ENCODE peak calls at places on chromosomes 7 and 10, in seven cellular contexts. X, D, N, C, B, V and Q are unnamed samples.

GRCh38 chr10:4847580-4848020 is 21.6 kb downstream of the AKR1E2 start:
- DNase-seq in B (no peak), V (peak), N (peak), X (no peak), D (no peak), C (peak), Q (peak)

GRCh38 chr7:135441791-135442190 is 68.1 kb downstream of the CNOT4 start:
- DNase-seq in N (peak), V (peak), D (no peak), X (no peak), B (no peak), C (no peak), Q (no peak)

GRCh38 chr7:8044761-8045430 is 76.3 kb downstream of the GLCCI1 start:
- DNase-seq in V (no peak), N (no peak), C (no peak), D (no peak), X (no peak), B (no peak), Q (no peak)

GRCh38 chr10:61271127-61271780 is 181.9 kb downstream of the TMEM26 start:
- DNase-seq in B (no peak), D (no peak), V (peak), N (peak), X (no peak), C (peak), Q (peak)

GRCh38 chr7:127253289-127254162 is 785 bp upstream of the GRM8 start:
- DNase-seq in D (peak), V (peak), C (peak), X (peak), N (peak), B (peak), Q (peak)

GRCh38 chr7:121505540-121506182 is 109.6 kb upstream of the FAM3C start:
- DNase-seq in N (no peak), D (no peak), V (no peak), B (peak), C (no peak), X (no peak), Q (no peak)

GRCh38 chr7:108492742-108493141 is 33.2 kb downstream of the PNPLA8 start:
- DNase-seq in D (no peak), C (no peak), N (no peak), B (no peak), V (no peak), X (no peak), Q (peak)

GRCh38 chr7:39291644-39292411 is 274.4 kb upstream of the YAE1 start:
- DNase-seq in N (no peak), V (no peak), B (no peak), C (no peak), X (no peak), D (no peak), Q (no peak)

GRCh38 chr10:110416776-110417732 is 80.7 kb upstream of the DUSP5 start:
- DNase-seq in V (no peak), N (no peak), C (no peak), D (no peak), X (no peak), B (no peak), Q (no peak)

GRCh38 chr7:98165827-98166667 is 45.2 kb upstream of the BHLHA15 start:
- DNase-seq in B (peak), C (peak), V (peak), X (peak), D (peak), N (peak), Q (peak)

GRCh38 chr10:133324198-133324792 is 12.4 kb downstream of the CALY start:
- DNase-seq in V (peak), X (no peak), B (peak), C (peak), N (peak), D (no peak), Q (peak)

GRCh38 chr10:12389154-12389734 is 39.9 kb downstream of the CAMK1D start:
- DNase-seq in D (no peak), X (no peak), N (no peak), B (no peak), V (no peak), C (no peak), Q (no peak)

GRCh38 chr7:30703756-30704155 is 21.5 kb upstream of the CRHR2 start:
- DNase-seq in X (no peak), V (no peak), N (no peak), C (no peak), D (no peak), B (no peak), Q (no peak)

GRCh38 chr7:157389951-157390730 is 53.3 kb downstream of the DNAJB6 start:
- DNase-seq in C (peak), V (peak), N (no peak), B (no peak), X (no peak), D (no peak), Q (no peak)

GRCh38 chr7:23098460-23098859 is 7.1 kb upstream of the KLHL7 start:
- DNase-seq in C (no peak), X (no peak), D (no peak), B (no peak), V (no peak), N (no peak), Q (no peak)

GRCh38 chr10:99999319-100000108 is 10.2 kb downstream of the DNMBP start:
- DNase-seq in N (no peak), B (no peak), V (no peak), C (no peak), D (no peak), X (no peak), Q (no peak)

GRCh38 chr7:70694357-70694908 is 437.5 kb upstream of the GALNT17 start:
- DNase-seq in X (peak), V (peak), B (no peak), N (peak), D (no peak), C (peak), Q (peak)

DNA sequence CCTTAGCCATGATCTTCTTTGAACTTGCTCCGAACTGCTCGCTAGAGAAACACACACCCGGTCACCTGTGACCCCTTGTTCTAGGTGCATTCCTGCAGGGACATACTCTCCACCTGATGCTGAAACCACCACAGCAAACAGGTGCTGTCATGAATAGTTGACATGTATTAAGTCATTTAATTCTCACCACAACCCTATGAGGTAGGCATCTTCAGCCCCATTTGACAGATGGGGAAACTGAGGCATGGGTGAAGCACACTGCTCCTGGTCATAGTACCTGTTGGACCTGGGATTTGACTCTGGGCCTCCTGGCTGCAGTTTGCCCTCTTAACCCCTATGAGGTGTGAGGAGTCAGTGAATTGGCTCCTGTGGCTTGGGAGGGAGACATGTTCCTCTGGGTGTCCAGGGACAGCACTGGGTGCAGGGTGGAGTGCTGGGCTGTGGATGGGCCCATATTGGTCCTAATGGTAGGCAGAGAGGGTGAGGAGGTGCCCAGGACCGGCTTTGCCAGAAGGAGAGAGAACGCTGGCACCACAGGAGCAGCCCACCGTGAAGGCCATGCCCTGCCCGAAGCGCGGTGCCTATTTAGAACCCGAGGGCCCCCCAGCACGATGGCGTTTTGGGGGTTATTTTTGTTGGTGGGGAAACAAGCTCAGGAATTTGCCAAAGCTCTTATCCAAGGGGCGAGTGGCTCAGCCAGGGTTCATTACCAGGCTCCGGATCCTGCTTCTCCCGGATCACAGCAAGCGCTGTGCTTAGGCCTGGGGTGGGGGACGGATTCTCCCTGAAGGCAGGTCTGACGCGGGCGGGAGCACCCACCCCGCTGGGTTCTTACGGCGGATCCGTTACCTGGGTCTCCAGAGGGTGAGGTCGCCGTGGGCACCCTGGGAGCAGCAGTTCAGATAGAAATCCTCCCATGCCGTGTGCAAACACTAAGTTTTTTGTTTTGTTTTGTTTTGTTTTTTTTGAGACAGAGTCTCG is 52.3 kb downstream of the GLRX3 start:
- DNase-seq in N (no peak), X (no peak), B (no peak), C (no peak), D (no peak), V (no peak), Q (peak)
- H3K18ac ChIP-seq in N (no peak), X (no peak), B (no peak), C (no peak), D (no peak), V (no peak), Q (no peak)

GRCh38 chr10:68330852-68331454 is 911 bp upstream of the HNRNPH3 start:
- DNase-seq in D (no peak), C (no peak), V (no peak), B (peak), N (peak), X (no peak), Q (peak)

GRCh38 chr10:68331455-68332258 is at the start of gene HNRNPH3:
- DNase-seq in B (peak), C (peak), D (peak), N (peak), X (peak), V (peak), Q (peak)

GRCh38 chr10:68327889-68328786 is 3.7 kb upstream of the HNRNPH3 start:
- DNase-seq in N (peak), C (peak), X (no peak), D (no peak), B (no peak), V (peak), Q (peak)

GRCh38 chr10:68332259-68333057 is at the start of gene PBLD:
- DNase-seq in D (peak), C (peak), V (peak), N (peak), X (peak), B (peak), Q (peak)

DNA sequence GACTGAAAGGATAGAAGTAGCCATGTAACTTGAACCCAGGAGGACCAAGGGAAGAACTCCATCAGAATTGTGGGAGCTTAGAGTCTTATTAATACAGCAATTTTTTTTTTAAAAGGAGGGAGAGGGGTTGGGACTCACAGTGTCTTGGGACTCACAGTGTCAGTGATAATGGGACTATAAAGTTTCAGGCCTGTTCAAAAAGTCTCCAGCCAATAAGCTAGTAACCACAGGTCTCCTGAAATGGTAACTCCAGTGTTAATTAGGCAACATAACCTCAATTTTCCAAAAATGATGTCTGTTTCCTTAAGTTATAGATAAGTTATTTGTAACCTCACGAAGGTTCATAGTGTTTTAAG is 2.4 kb upstream of the HNRNPH3 start:
- DNase-seq in N (no peak), X (no peak), D (no peak), B (no peak), C (no peak), V (no peak), Q (no peak)
- H3K18ac ChIP-seq in N (peak), X (no peak), D (no peak), B (no peak), C (no peak), V (no peak), Q (no peak)

DNA sequence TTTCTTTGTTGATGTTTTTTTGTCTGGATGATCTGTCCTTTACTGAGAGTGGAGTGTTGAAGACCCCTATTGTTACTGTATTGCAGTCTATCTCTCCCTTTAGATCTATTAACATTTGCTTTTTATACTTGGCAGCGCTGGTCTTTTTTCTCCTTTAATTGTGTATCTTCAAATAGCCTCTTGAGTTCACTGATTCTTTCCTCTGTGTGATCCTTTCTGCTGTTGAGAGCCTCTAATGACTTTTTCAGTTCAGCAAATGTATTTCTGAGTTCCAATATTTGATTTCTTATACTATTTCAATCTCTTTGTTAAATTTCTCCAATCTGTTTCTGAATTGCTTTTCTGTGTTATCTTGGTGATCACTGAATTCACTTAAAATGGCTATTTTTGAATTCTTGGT is 15.4 kb downstream of the R3HCC1L start:
- DNase-seq in N (no peak), V (no peak), D (no peak), B (no peak), X (no peak), C (no peak), Q (no peak)
- H3K18ac ChIP-seq in N (no peak), V (no peak), D (no peak), B (no peak), X (no peak), C (no peak), Q (no peak)

DNA sequence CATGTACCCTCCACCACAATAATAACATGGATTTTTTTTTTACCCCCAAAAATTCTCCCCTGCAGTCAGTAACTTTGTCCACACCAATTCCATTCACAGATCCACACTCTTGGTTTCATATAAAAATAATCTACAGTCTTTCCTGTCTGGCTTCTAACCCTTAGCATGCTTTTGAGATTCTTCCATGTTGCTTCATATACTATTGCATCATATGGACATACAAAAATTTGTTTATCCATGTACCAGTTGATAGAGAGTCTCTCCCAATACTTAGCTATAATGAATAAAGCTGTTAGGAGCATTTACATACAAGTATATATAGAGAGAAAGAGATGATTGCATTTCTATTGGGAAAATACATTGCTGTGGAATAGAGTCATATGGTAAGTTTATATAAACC is 575.0 kb downstream of the XPNPEP1 start:
- DNase-seq in N (peak), B (no peak), C (no peak), V (peak), X (no peak), D (no peak), Q (no peak)
- H3K18ac ChIP-seq in N (no peak), B (no peak), C (no peak), V (no peak), X (no peak), D (no peak), Q (no peak)

DNA sequence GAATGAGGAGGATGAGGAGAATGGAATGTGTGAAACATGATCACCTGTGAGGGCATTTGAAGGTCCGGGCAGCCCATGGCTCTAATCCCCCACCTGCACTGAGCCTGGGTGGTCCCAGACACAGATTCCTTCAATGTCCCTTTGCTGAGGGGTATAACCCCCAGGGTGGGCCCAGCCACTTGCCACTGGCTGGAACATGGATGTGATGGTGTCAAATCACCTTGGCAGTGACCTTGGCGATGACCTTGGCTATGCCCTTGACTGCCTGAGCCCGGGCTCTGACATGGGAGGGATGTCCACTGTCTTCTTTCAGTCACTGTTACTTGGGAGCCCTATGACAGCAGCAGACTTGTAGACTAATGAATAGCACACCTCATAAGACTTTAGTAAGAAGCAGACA is 44.0 kb downstream of the PRKCQ start:
- DNase-seq in B (no peak), X (no peak), D (no peak), N (no peak), V (no peak), C (no peak), Q (no peak)
- H3K18ac ChIP-seq in B (no peak), X (no peak), D (no peak), N (no peak), V (no peak), C (no peak), Q (no peak)

GRCh38 chr7:145784809-145785780 is 331.5 kb upstream of the CNTNAP2 start:
- DNase-seq in D (no peak), C (no peak), X (no peak), B (no peak), N (no peak), V (no peak), Q (no peak)
- H3K18ac ChIP-seq in D (no peak), C (no peak), X (no peak), B (no peak), N (no peak), V (no peak), Q (no peak)